ENCODE peak calls at places on chromosomes 12 and 14, in nine cellular contexts. E is HEK293T; N is activated CD8-positive, alpha-beta memory T cell treated with anti-CD3 and anti-CD28 coated beads, Interleukin-2, amount 50 U/mL, for 48 hours; G is GM10248; P is kidney tubule cell; U is B cell; A is Ammon's horn; K is GM04503; Q is M059J. C is an unnamed sample.

GRCh38 chr14:74326369-74327152 is 21.7 kb upstream of the VRTN start:
- DNase-seq in E (no peak), N (no peak), G (no peak), P (no peak), U (no peak), A (no peak), K (no peak), Q (no peak), C (no peak)

GRCh38 chr14:97120204-97121120 is 323.3 kb downstream of the VRK1 start:
- DNase-seq in E (no peak), N (peak; percentile 67), G (no peak), P (peak; percentile 67), U (no peak), A (no peak), K (no peak), Q (peak; percentile 58), C (no peak)

GRCh38 chr12:32126720-32127119 is 20.1 kb downstream of the BICD1 start:
- DNase-seq in E (no peak), N (no peak), G (no peak), P (peak; percentile 70), U (no peak), A (no peak), K (no peak), Q (peak; percentile 89), C (peak; percentile 68)

GRCh38 chr14:90484291-90484690 is 87.5 kb downstream of the CALM1 start:
- DNase-seq in E (no peak), N (no peak), G (no peak), P (no peak), U (no peak), A (no peak), K (no peak), Q (no peak), C (no peak)

GRCh38 chr12:49659753-49660152 is 36.4 kb downstream of the PRPF40B start:
- DNase-seq in E (no peak), N (no peak), G (no peak), P (no peak), U (no peak), A (no peak), K (no peak), Q (no peak), C (no peak)

GRCh38 chr14:100406505-100407131 is 83.5 kb downstream of the SLC25A47 start:
- DNase-seq in E (no peak), N (no peak), G (no peak), P (no peak), U (no peak), A (no peak), K (no peak), Q (peak; percentile 52), C (no peak)

GRCh38 chr12:2139651-2140050 is 86.9 kb downstream of the CACNA1C start:
- DNase-seq in E (no peak), N (no peak), G (no peak), P (no peak), U (no peak), A (no peak), K (no peak), Q (no peak), C (no peak)

GRCh38 chr12:48024735-48025134 is 20.5 kb upstream of the COL2A1 start:
- DNase-seq in E (no peak), N (no peak), G (no peak), P (no peak), U (no peak), A (no peak), K (no peak), Q (no peak), C (no peak)

GRCh38 chr14:102316048-102316745 is 3.3 kb upstream of the ZNF839 start:
- DNase-seq in E (no peak), N (no peak), G (no peak), P (peak; percentile 58), U (no peak), A (no peak), K (no peak), Q (peak; percentile 52), C (peak; percentile 43)

GRCh38 chr12:124188561-124189405 is 106.1 kb upstream of the RFLNA start:
- DNase-seq in E (no peak), N (no peak), G (no peak), P (peak; percentile 89), U (no peak), A (peak; percentile 32), K (peak; percentile 11), Q (peak; percentile 71), C (no peak)

GRCh38 chr14:96578619-96579018 is 76.4 kb downstream of the PAPOLA start:
- DNase-seq in E (no peak), N (no peak), G (no peak), P (no peak), U (no peak), A (no peak), K (no peak), Q (no peak), C (no peak)

GRCh38 chr14:21024668-21025373 is at the start of gene NDRG2:
- DNase-seq in E (peak; percentile 81), N (peak; percentile 80), G (peak; percentile 72), P (peak; percentile 20), U (peak; percentile 75), A (peak; percentile 79), K (no peak), Q (peak; percentile 25), C (no peak)

GRCh38 chr12:27319848-27320247 is 12.8 kb upstream of the BMAL2 start:
- DNase-seq in E (no peak), N (no peak), G (no peak), P (no peak), U (no peak), A (no peak), K (no peak), Q (no peak), C (no peak)

GRCh38 chr14:79584679-79585078 is 626.6 kb downstream of the DIO2 start:
- DNase-seq in E (no peak), N (no peak), G (no peak), P (peak; percentile 97), U (no peak), A (peak; percentile 47), K (peak; percentile 48), Q (peak; percentile 93), C (peak; percentile 85)

GRCh38 chr12:64813733-64814132 is 10.7 kb upstream of the TBC1D30 start:
- DNase-seq in E (no peak), N (no peak), G (no peak), P (no peak), U (no peak), A (no peak), K (no peak), Q (no peak), C (no peak)

GRCh38 chr12:121751716-121752351 is 39.3 kb downstream of the TMEM120B start:
- DNase-seq in E (no peak), N (no peak), G (no peak), P (no peak), U (no peak), A (no peak), K (no peak), Q (no peak), C (no peak)

GRCh38 chr12:12481636-12482035 is 81.0 kb downstream of the DUSP16 start:
- DNase-seq in E (no peak), N (no peak), G (no peak), P (no peak), U (no peak), A (no peak), K (no peak), Q (no peak), C (no peak)

GRCh38 chr12:107223816-107224215 is 130.5 kb upstream of the CRY1 start:
- DNase-seq in E (no peak), N (no peak), G (no peak), P (no peak), U (no peak), A (no peak), K (no peak), Q (no peak), C (no peak)

GRCh38 chr12:131783915-131784541 is 44.2 kb upstream of the MMP17 start:
- DNase-seq in E (no peak), N (no peak), G (peak; percentile 58), P (peak; percentile 45), U (no peak), A (no peak), K (peak; percentile 37), Q (peak; percentile 95), C (peak; percentile 85)

GRCh38 chr14:104710071-104710735 is 13.8 kb upstream of the ADSS1 start:
- DNase-seq in E (no peak), N (no peak), G (no peak), P (no peak), U (no peak), A (no peak), K (no peak), Q (no peak), C (no peak)

GRCh38 chr14:64800000-64800399 is 79.7 kb downstream of the SPTB start:
- DNase-seq in E (no peak), N (no peak), G (no peak), P (peak; percentile 48), U (no peak), A (peak; percentile 16), K (no peak), Q (peak; percentile 55), C (peak; percentile 48)

GRCh38 chr14:93892923-93893549 is 34.1 kb upstream of the FAM181A start:
- DNase-seq in E (peak; percentile 80), N (peak; percentile 96), G (peak; percentile 81), P (peak; percentile 54), U (peak; percentile 72), A (peak; percentile 70), K (no peak), Q (peak; percentile 29), C (peak; percentile 41)

GRCh38 chr14:99731536-99732435 is 47.7 kb downstream of the CYP46A1 start:
- DNase-seq in E (no peak), N (peak; percentile 44), G (no peak), P (no peak), U (no peak), A (no peak), K (no peak), Q (no peak), C (no peak)

GRCh38 chr14:71465316-71465715 is 466.9 kb upstream of the RGS6 start:
- DNase-seq in E (no peak), N (no peak), G (no peak), P (no peak), U (no peak), A (no peak), K (no peak), Q (peak; percentile 18), C (peak; percentile 35)

GRCh38 chr12:90205165-90205564 is 496.5 kb upstream of the ATP2B1 start:
- DNase-seq in E (no peak), N (no peak), G (no peak), P (no peak), U (no peak), A (no peak), K (no peak), Q (no peak), C (no peak)

GRCh38 chr12:3218150-3218845 is 141.1 kb downstream of the TSPAN9 start:
- DNase-seq in E (peak; percentile 28), N (no peak), G (peak; percentile 54), P (peak; percentile 50), U (no peak), A (peak; percentile 40), K (no peak), Q (peak; percentile 40), C (peak; percentile 72)

GRCh38 chr14:65840786-65841185 is 428.3 kb downstream of the FUT8 start:
- DNase-seq in E (no peak), N (no peak), G (no peak), P (peak; percentile 45), U (no peak), A (no peak), K (peak; percentile 50), Q (peak; percentile 39), C (peak; percentile 33)

GRCh38 chr12:70052931-70053497 is 190.2 kb upstream of the CNOT2 start:
- DNase-seq in E (no peak), N (no peak), G (no peak), P (peak; percentile 68), U (no peak), A (no peak), K (peak; percentile 32), Q (peak; percentile 62), C (peak; percentile 6)

GRCh38 chr12:48998497-48999353 is 450 bp downstream of the DDN start:
- DNase-seq in E (no peak), N (no peak), G (peak; percentile 49), P (no peak), U (no peak), A (no peak), K (no peak), Q (peak; percentile 40), C (no peak)

GRCh38 chr12:104011265-104011664 is 38.7 kb downstream of the GLT8D2 start:
- DNase-seq in E (no peak), N (no peak), G (no peak), P (peak; percentile 80), U (no peak), A (no peak), K (peak; percentile 69), Q (peak; percentile 92), C (peak; percentile 85)

GRCh38 chr14:69043598-69044267 is 64.6 kb upstream of the ACTN1 start:
- DNase-seq in E (no peak), N (no peak), G (no peak), P (peak; percentile 81), U (no peak), A (peak; percentile 40), K (peak; percentile 61), Q (peak; percentile 59), C (peak; percentile 60)